ENCODE peak calls at places on chromosomes 16 and 17, in ten cellular contexts. X is left ventricle myocardium inferior, J is esophagus squamous epithelium, S is colonic mucosa, L is kidney, W is fibroblast of lung, O is tibial nerve, N is ovary, H is heart right ventricle, Y is testis. I is an unnamed sample. For H3K4me1, the result is how much of the 10 kb centered on the place peaks cover.

GRCh38 chr17:62307196-62307595 is 73.2 kb upstream of the EFCAB3 start:
- DNase-seq in X (no peak), J (no peak), S (peak), L (no peak), W (no peak), O (no peak), N (no peak), H (no peak), Y (no peak), I (no peak)

GRCh38 chr16:73730496-73731090 is 566.0 kb upstream of the PSMD7 start:
- DNase-seq in X (no peak), J (no peak), S (no peak), L (no peak), W (no peak), O (no peak), N (no peak), H (no peak), Y (no peak), I (no peak)

GRCh38 chr17:79941088-79942010 is 94.3 kb downstream of the TBC1D16 start:
- DNase-seq in X (peak), J (no peak), S (no peak), L (peak), W (no peak), O (no peak), N (peak), H (peak), Y (no peak), I (no peak)

GRCh38 chr16:28180660-28181556 is 30.9 kb downstream of the XPO6 start:
- DNase-seq in X (no peak), J (no peak), S (no peak), L (no peak), W (peak), O (no peak), N (no peak), H (no peak), Y (no peak), I (no peak)

GRCh38 chr17:41512789-41513547 is 5.7 kb downstream of the KRT15 start:
- DNase-seq in X (no peak), J (no peak), S (no peak), L (peak), W (no peak), O (no peak), N (no peak), H (no peak), Y (no peak), I (no peak)

GRCh38 chr17:31511176-31511540 is 119.7 kb downstream of the RAB11FIP4 start:
- DNase-seq in X (no peak), J (no peak), S (peak), L (no peak), W (no peak), O (no peak), N (no peak), H (no peak), Y (no peak), I (no peak)

GRCh38 chr17:59330314-59330942 is 1.0 kb upstream of the YPEL2 start:
- DNase-seq in X (peak), J (no peak), S (peak), L (peak), W (no peak), O (peak), N (peak), H (peak), Y (peak), I (peak)

GRCh38 chr17:27649929-27650328 is 18.9 kb downstream of the LGALS9 start:
- DNase-seq in X (peak), J (no peak), S (no peak), L (peak), W (no peak), O (peak), N (no peak), H (peak), Y (peak), I (peak)

GRCh38 chr16:24471616-24472015 is 67.8 kb upstream of the RBBP6 start:
- DNase-seq in X (no peak), J (no peak), S (no peak), L (no peak), W (no peak), O (no peak), N (no peak), H (no peak), Y (no peak), I (no peak)

DNA sequence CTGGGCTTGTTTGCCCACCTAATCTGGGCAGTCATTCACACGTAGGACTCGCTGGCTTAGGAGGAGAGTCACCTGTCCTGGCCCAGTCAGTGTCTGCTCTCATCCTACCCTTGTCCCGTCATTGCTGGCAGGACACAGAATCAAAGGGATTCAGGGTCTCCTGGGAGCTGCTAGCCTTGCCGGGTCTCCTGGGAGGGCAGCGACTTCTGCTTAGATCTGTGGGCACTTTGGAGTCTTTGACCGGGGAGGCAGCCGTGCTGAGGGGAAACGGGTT is 12.6 kb downstream of the RAI1 start:
- DNase-seq in X (no peak), J (no peak), S (no peak), L (no peak), W (no peak), O (peak), N (no peak), H (no peak), Y (no peak), I (peak)
- H3K4me1 ChIP-seq in X (half or more), J (half or more), S (under half), L (half or more), W (under half), O (half or more), N (under half), H (half or more), Y (half or more), I (under half)

DNA sequence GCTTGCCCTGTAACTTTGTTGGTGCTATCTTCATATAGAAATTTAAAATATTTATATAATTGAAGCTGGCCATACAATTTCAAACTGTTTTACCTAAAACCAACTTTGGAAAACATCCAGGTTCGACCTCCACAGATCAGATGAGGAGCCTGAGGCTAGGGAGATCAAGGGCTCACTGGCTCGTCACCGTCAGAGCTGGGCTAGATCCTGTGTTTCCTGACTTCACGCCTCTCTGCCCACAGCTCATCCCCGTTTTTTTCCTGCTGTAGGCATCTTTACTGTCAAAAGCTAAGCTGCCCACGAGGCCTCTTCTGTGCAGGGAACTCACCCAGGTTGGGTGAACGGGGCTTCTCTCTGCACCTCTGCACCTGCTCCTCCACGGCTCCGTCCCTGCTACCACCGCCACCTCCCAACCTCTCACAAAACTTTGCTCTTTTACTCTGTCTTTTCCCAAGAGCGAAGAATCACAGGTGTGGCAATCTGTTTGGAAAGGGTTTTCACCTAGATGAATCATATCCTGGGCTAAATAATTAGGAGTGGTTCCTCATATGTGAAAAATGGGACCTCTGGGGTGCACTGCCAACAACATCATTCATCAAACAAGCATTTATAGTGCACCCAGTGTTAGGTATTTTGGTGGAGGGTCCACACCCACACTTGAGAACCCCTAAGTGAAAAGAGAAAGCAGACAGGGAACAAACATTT is 24.8 kb upstream of the KDM6B start:
- DNase-seq in X (no peak), J (no peak), S (no peak), L (peak), W (no peak), O (no peak), N (no peak), H (no peak), Y (no peak), I (no peak)
- H3K4me1 ChIP-seq in X (under half), J (under half), S (under half), L (under half), W (under half), O (under half), N (under half), H (under half), Y (under half), I (under half)

GRCh38 chr16:86578056-86578455 is 293 bp upstream of the FOXL1 start:
- DNase-seq in X (no peak), J (no peak), S (no peak), L (no peak), W (peak), O (peak), N (no peak), H (no peak), Y (no peak), I (no peak)
- H3K4me1 ChIP-seq in X (under half), J (under half), S (under half), L (under half), W (under half), O (under half), N (under half), H (under half), Y (under half), I (under half)

DNA sequence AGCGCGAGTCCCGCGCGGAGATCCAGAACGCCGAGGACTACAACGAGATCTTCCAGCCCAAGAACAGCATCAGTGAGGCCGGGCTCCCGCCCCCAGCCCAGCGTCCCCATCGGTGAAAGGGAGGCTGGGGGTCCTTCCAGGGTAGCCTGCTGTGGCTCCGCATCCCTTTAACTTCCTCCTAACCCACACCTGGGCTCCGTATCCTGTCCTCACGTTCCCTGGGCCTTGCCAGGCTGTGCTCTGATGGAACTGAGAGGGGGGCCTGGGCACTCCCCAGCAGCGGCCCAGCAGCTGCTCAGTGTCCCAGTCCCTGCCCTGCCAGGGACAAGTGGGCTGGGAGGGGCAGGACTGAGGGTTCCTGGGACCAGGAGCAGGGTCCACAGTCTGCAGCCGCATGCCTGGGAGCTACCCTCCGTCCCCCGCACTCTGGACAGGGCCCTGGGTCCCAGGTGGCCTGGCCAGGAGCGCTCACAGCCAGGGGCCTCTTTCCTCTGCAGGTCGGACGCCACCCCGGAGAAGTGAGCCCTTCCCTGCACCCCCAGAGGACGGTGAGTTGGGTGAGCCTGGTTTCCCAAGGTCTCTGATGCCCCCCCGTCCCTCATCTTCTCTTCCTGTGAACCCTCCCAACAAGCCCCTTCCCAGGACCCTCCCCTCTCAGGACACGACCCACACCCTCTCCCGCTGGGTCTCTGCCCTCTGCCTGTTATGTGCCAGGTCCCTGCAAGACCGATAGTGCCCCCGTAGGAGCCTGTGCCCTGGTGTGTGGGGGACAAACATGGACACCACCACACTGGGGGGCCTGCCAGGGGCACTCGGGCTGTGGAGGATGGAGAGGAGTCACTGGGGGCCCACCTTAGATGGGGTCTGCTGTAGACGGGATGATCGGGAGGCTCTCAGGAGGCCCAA is 18.1 kb downstream of the KATNB1 start:
- DNase-seq in X (no peak), J (no peak), S (no peak), L (peak), W (no peak), O (no peak), N (no peak), H (no peak), Y (no peak), I (no peak)
- H3K4me1 ChIP-seq in X (under half), J (under half), S (under half), L (under half), W (under half), O (under half), N (under half), H (under half), Y (under half), I (under half)

DNA sequence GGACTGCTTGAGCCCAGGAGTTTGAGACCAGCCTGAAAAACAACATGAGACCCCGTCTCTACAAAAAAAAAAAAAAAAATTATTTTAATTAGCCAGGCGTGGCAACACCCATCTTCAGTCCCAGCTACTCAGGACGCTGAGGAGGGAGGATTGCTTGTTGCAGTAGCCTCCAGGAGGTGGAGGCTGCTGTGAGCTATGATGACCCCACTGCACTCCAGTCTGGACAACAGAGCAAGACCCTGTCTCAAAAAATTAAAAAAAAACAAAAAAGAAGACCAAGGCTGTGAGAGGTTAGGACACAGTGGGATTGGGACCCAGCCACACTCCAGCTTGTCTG is 1.3 kb upstream of the SNAI3 start:
- DNase-seq in X (no peak), J (no peak), S (no peak), L (no peak), W (no peak), O (no peak), N (no peak), H (no peak), Y (no peak), I (no peak)
- H3K4me1 ChIP-seq in X (under half), J (under half), S (under half), L (under half), W (under half), O (under half), N (under half), H (under half), Y (under half), I (under half)

DNA sequence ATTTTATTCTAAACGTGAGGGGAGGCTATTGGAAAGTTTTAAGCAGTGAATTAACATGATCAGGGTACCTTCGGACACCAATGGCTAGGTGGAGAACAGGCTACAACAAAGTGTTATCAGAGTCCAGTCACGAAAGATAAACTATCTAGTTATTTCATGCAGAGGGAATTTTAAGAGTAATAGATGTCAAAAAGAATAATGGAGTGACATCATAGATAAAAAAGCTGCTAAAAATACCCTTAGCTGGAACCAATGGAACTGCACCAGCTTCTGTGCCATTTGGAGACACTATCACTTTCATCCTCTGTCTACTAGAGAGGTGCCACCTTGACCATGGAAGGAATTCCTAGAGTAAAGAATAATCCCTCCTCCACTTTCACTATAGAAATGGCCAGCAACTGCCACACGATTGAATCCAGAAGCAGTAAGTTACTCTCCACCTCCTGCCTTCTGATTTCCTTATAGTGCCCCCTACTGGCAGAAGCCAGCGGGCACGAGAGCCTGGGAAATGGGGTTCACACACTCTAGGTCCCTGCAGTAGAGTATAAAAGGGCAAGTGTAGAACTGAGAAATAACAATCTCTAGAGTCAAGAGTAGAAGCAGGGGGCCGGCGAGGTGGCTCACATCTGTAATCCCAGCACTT is 2.8 kb upstream of the ALDH3A2 start:
- DNase-seq in X (no peak), J (no peak), S (peak), L (no peak), W (peak), O (peak), N (no peak), H (peak), Y (peak), I (no peak)
- H3K4me1 ChIP-seq in X (under half), J (under half), S (under half), L (under half), W (under half), O (under half), N (under half), H (under half), Y (under half), I (under half)